ENCODE peak calls at places on chromosome 1, in eight cellular contexts. N is A549; V is cardiac fibroblast; H is activated CD4-positive, alpha-beta T cell treated with anti-CD3 and anti-CD28 coated beads, Interleukin-2, amount 10 ng/mL, durations not matched to agents 7 days and 5 days; F is T follicular helper cell; X is activated CD8-positive, alpha-beta memory T cell treated with anti-CD3 and anti-CD28 coated beads for 4 hours; O is HFF-Myc; E is neural progenitor cell. M is an unnamed sample.

GRCh38 chr1:55088413-55088812 is 49.1 kb downstream of the PCSK9 start:
- DNase-seq in N (no peak), V (no peak), H (peak; percentile 12), F (no peak), X (no peak), O (no peak), E (no peak), M (no peak)

GRCh38 chr1:44798481-44799365 is 1.5 kb upstream of the PLK3 start:
- DNase-seq in N (no peak), V (no peak), H (no peak), F (no peak), X (no peak), O (no peak), E (no peak), M (no peak)

GRCh38 chr1:27057389-27057788 is 44.7 kb upstream of the TENT5B start:
- DNase-seq in N (no peak), V (no peak), H (no peak), F (no peak), X (no peak), O (no peak), E (peak; percentile 28), M (no peak)

GRCh38 chr1:5365751-5366150 is 626.5 kb downstream of the NPHP4 start:
- DNase-seq in N (no peak), V (no peak), H (no peak), F (no peak), X (no peak), O (no peak), E (no peak), M (no peak)

GRCh38 chr1:35925741-35926140 is 5.2 kb upstream of the AGO3 start:
- DNase-seq in N (no peak), V (peak; percentile 93), H (no peak), F (no peak), X (no peak), O (peak; percentile 16), E (no peak), M (no peak)

GRCh38 chr1:96076589-96076988 is 645.0 kb upstream of the PTBP2 start:
- DNase-seq in N (no peak), V (no peak), H (no peak), F (no peak), X (no peak), O (no peak), E (no peak), M (no peak)

GRCh38 chr1:51070640-51071039 is 31.4 kb upstream of the C1orf185 start:
- DNase-seq in N (no peak), V (no peak), H (no peak), F (no peak), X (no peak), O (peak; percentile 55), E (no peak), M (no peak)

GRCh38 chr1:44531785-44532566 is 126.9 kb downstream of the RNF220 start:
- DNase-seq in N (peak; percentile 52), V (peak; percentile 14), H (no peak), F (no peak), X (no peak), O (peak; percentile 44), E (no peak), M (no peak)

GRCh38 chr1:91597215-91597614 is 96.6 kb downstream of the CDC7 start:
- DNase-seq in N (no peak), V (no peak), H (no peak), F (no peak), X (no peak), O (no peak), E (no peak), M (no peak)

GRCh38 chr1:245895455-245895959 is 611.6 kb downstream of the SMYD3 start:
- DNase-seq in N (no peak), V (no peak), H (no peak), F (no peak), X (no peak), O (no peak), E (no peak), M (no peak)

GRCh38 chr1:227314014-227314848 is 4.1 kb downstream of the CDC42BPA start:
- DNase-seq in N (no peak), V (no peak), H (no peak), F (no peak), X (no peak), O (no peak), E (no peak), M (no peak)

GRCh38 chr1:246569248-246570238 is 3.3 kb downstream of the CNST start:
- DNase-seq in N (no peak), V (peak; percentile 25), H (peak; percentile 53), F (peak; percentile 19), X (no peak), O (no peak), E (no peak), M (no peak)

GRCh38 chr1:229843627-229844238 is 217.7 kb downstream of the URB2 start:
- DNase-seq in N (peak; percentile 44), V (peak; percentile 29), H (no peak), F (no peak), X (no peak), O (peak; percentile 37), E (no peak), M (no peak)

GRCh38 chr1:97925161-97925560 is 4.3 kb upstream of the DPYD start:
- DNase-seq in N (no peak), V (no peak), H (no peak), F (no peak), X (no peak), O (no peak), E (no peak), M (no peak)